ENCODE peak calls at places on chromosome 13, in eight cellular contexts. O is left colon, D is B cell, U is upper lobe of right lung, N is NCI-H2107, I is esophagus squamous epithelium, M is NCI-H446 treated with DMSO at 0.1 percent for 48 hours, J is bronchial epithelial cell. S is an unnamed sample.
A peak's percentile ranks its signal among the peaks of the same experiment; 100 is the strongest.

GRCh38 chr13:40536443-40537113 is 129.9 kb downstream of the FOXO1 start:
- DNase-seq in O (peak; percentile 56), D (no peak), U (no peak), N (no peak), I (no peak), M (no peak), J (peak; percentile 87), S (peak; percentile 25)

GRCh38 chr13:110356362-110356761 is 49.3 kb downstream of the COL4A2 start:
- DNase-seq in O (no peak), D (no peak), U (no peak), N (no peak), I (no peak), M (no peak), J (no peak), S (no peak)

GRCh38 chr13:34507630-34508029 is 434.4 kb upstream of the NBEA start:
- DNase-seq in O (no peak), D (no peak), U (no peak), N (no peak), I (no peak), M (no peak), J (no peak), S (no peak)

GRCh38 chr13:99626461-99627082 is 125.3 kb downstream of the TM9SF2 start:
- DNase-seq in O (no peak), D (no peak), U (no peak), N (no peak), I (no peak), M (no peak), J (peak; percentile 46), S (no peak)

GRCh38 chr13:37074703-37075102 is 15.2 kb upstream of the SUPT20H start:
- DNase-seq in O (no peak), D (no peak), U (no peak), N (no peak), I (no peak), M (peak; percentile 36), J (peak; percentile 41), S (peak; percentile 10)

GRCh38 chr13:26476744-26477129 is 80.7 kb upstream of the WASF3 start:
- DNase-seq in O (no peak), D (no peak), U (no peak), N (no peak), I (no peak), M (no peak), J (no peak), S (no peak)

GRCh38 chr13:109206616-109207015 is 577.2 kb downstream of the MYO16 start:
- DNase-seq in O (no peak), D (no peak), U (no peak), N (no peak), I (no peak), M (no peak), J (no peak), S (no peak)

GRCh38 chr13:34567558-34567957 is 374.5 kb upstream of the NBEA start:
- DNase-seq in O (no peak), D (no peak), U (no peak), N (no peak), I (no peak), M (no peak), J (no peak), S (no peak)

GRCh38 chr13:109275848-109276247 is 510.5 kb downstream of the IRS2 start:
- DNase-seq in O (peak; percentile 38), D (no peak), U (no peak), N (no peak), I (no peak), M (no peak), J (no peak), S (no peak)

GRCh38 chr13:40562975-40563349 is 103.5 kb downstream of the FOXO1 start:
- DNase-seq in O (no peak), D (no peak), U (no peak), N (no peak), I (no peak), M (no peak), J (no peak), S (no peak)

GRCh38 chr13:29858667-29859066 is 8.2 kb upstream of the UBL3 start:
- DNase-seq in O (no peak), D (no peak), U (no peak), N (no peak), I (no peak), M (no peak), J (no peak), S (no peak)

GRCh38 chr13:111066544-111066943 is 48.6 kb upstream of the ARHGEF7 start:
- DNase-seq in O (no peak), D (no peak), U (no peak), N (no peak), I (no peak), M (no peak), J (no peak), S (no peak)

GRCh38 chr13:105474983-105475382 is 1060.5 kb downstream of the EFNB2 start:
- DNase-seq in O (no peak), D (no peak), U (no peak), N (no peak), I (no peak), M (no peak), J (no peak), S (no peak)

GRCh38 chr13:50187352-50188029 is 172.2 kb downstream of the KCNRG start:
- DNase-seq in O (no peak), D (no peak), U (no peak), N (no peak), I (no peak), M (no peak), J (no peak), S (no peak)

GRCh38 chr13:112449545-112449930 is 73.4 kb downstream of the SPACA7 start:
- DNase-seq in O (no peak), D (no peak), U (no peak), N (no peak), I (no peak), M (no peak), J (no peak), S (no peak)

GRCh38 chr13:25679154-25679553 is 307.4 kb downstream of the ATP8A2 start:
- DNase-seq in O (no peak), D (no peak), U (no peak), N (no peak), I (no peak), M (no peak), J (no peak), S (no peak)

GRCh38 chr13:75836441-75836840 is 200.3 kb downstream of the LMO7 start:
- DNase-seq in O (no peak), D (no peak), U (peak; percentile 69), N (peak; percentile 3), I (no peak), M (no peak), J (peak; percentile 18), S (no peak)